ENCODE peak calls at places on chromosomes 6 and 20, in four cellular contexts. G is GM23248; H is effector CD4-positive, alpha-beta T cell; U is tibial nerve. V is an unnamed sample.
A peak's percentile ranks its signal among the peaks of the same experiment; 100 is the strongest.

GRCh38 chr20:13552061-13552460 is 86.7 kb downstream of the TASP1 start:
- DNase-seq in G (peak; percentile 54), H (no peak), U (no peak), V (no peak)

GRCh38 chr20:56630086-56630493 is 984 bp downstream of the TFAP2C start:
- DNase-seq in G (peak; percentile 96), H (no peak), U (no peak), V (no peak)

GRCh38 chr20:48371211-48371610 is 456.6 kb downstream of the PREX1 start:
- DNase-seq in G (no peak), H (no peak), U (no peak), V (no peak)

GRCh38 chr6:105838156-105838555 is 248.0 kb upstream of the PRDM1 start:
- DNase-seq in G (peak; percentile 38), H (no peak), U (no peak), V (no peak)

GRCh38 chr20:5088688-5089087 is 31.1 kb downstream of the PCNA start:
- DNase-seq in G (no peak), H (no peak), U (no peak), V (no peak)

GRCh38 chr6:29479560-29479959 is 8.2 kb downstream of the MAS1L start:
- DNase-seq in G (no peak), H (no peak), U (no peak), V (no peak)

GRCh38 chr6:139644821-139645220 is 270.4 kb upstream of the CITED2 start:
- DNase-seq in G (peak; percentile 29), H (no peak), U (no peak), V (no peak)

GRCh38 chr20:43938932-43939761 is 24.5 kb downstream of the TOX2 start:
- DNase-seq in G (peak; percentile 100), H (no peak), U (peak; percentile 21), V (no peak)

GRCh38 chr20:58630063-58630462 is 21.0 kb upstream of the STX16 start:
- DNase-seq in G (peak; percentile 82), H (no peak), U (no peak), V (no peak)

GRCh38 chr6:111791415-111791814 is 81.8 kb downstream of the FYN start:
- DNase-seq in G (peak; percentile 52), H (no peak), U (no peak), V (no peak)

GRCh38 chr6:169577236-169577635 is 124.6 kb downstream of the WDR27 start:
- DNase-seq in G (no peak), H (no peak), U (no peak), V (no peak)

GRCh38 chr20:53040678-53041674 is 68.8 kb downstream of the TSHZ2 start:
- DNase-seq in G (peak; percentile 69), H (no peak), U (no peak), V (no peak)

GRCh38 chr20:55437778-55438417 is 567.4 kb downstream of the CBLN4 start:
- DNase-seq in G (no peak), H (no peak), U (no peak), V (no peak)

GRCh38 chr20:63482021-63482587 is 9.6 kb upstream of the KCNQ2 start:
- DNase-seq in G (no peak), H (no peak), U (no peak), V (no peak)

GRCh38 chr6:135905604-135906300 is 54.3 kb downstream of the PDE7B start:
- DNase-seq in G (no peak), H (no peak), U (no peak), V (no peak)

GRCh38 chr6:97524846-97525245 is 241.8 kb upstream of the MMS22L start:
- DNase-seq in G (peak; percentile 0), H (no peak), U (no peak), V (no peak)

GRCh38 chr20:61220131-61220530 is 31.9 kb upstream of the CDH4 start:
- DNase-seq in G (no peak), H (no peak), U (no peak), V (no peak)

GRCh38 chr6:141117869-141118268 is 1014.9 kb upstream of the GJE1 start:
- DNase-seq in G (no peak), H (no peak), U (no peak), V (no peak)

GRCh38 chr6:26124550-26125014 is 37.4 kb downstream of the HFE start:
- DNase-seq in G (peak; percentile 30), H (no peak), U (no peak), V (peak; percentile 57)

GRCh38 chr6:138987299-138987642 is 782 bp downstream of the REPS1 start:
- DNase-seq in G (no peak), H (no peak), U (no peak), V (no peak)

GRCh38 chr6:131175559-131175958 is 40.3 kb downstream of the AKAP7 start:
- DNase-seq in G (peak; percentile 10), H (no peak), U (no peak), V (no peak)

GRCh38 chr6:17542243-17542642 is 57.9 kb upstream of the FAM8A1 start:
- DNase-seq in G (no peak), H (no peak), U (no peak), V (no peak)

GRCh38 chr20:18481596-18481995 is 14.4 kb downstream of the POLR3F start:
- DNase-seq in G (no peak), H (no peak), U (no peak), V (no peak)

GRCh38 chr6:163547287-163547686 is 132.8 kb downstream of the QKI start:
- DNase-seq in G (no peak), H (no peak), U (no peak), V (no peak)

GRCh38 chr20:19026901-19027644 is 185.4 kb upstream of the SLC24A3 start:
- DNase-seq in G (no peak), H (no peak), U (no peak), V (no peak)

GRCh38 chr20:3380228-3381070 is 27.0 kb downstream of the DNAAF9 start:
- DNase-seq in G (no peak), H (no peak), U (no peak), V (no peak)

GRCh38 chr6:41645007-41645618 is 6.8 kb downstream of the MDFI start:
- DNase-seq in G (no peak), H (no peak), U (no peak), V (no peak)

GRCh38 chr6:137188855-137189254 is 15.4 kb upstream of the IL22RA2 start:
- DNase-seq in G (no peak), H (no peak), U (no peak), V (no peak)

GRCh38 chr6:82739266-82739665 is 326.4 kb downstream of the UBE3D start:
- DNase-seq in G (no peak), H (no peak), U (no peak), V (no peak)

GRCh38 chr6:79964607-79965081 is 17.3 kb upstream of the ELOVL4 start:
- DNase-seq in G (no peak), H (no peak), U (no peak), V (no peak)

GRCh38 chr6:81708306-81708705 is 44.2 kb downstream of the TENT5A start:
- DNase-seq in G (no peak), H (no peak), U (no peak), V (no peak)

GRCh38 chr20:23069073-23069472 is 17.1 kb downstream of the CD93 start:
- DNase-seq in G (no peak), H (no peak), U (no peak), V (no peak)

GRCh38 chr6:41199427-41200246 is 1.3 kb downstream of the TREML2 start:
- DNase-seq in G (no peak), H (no peak), U (no peak), V (peak; percentile 34)

GRCh38 chr20:32772046-32772445 is 9.9 kb downstream of the DNMT3B start:
- DNase-seq in G (no peak), H (no peak), U (no peak), V (no peak)

GRCh38 chr6:135358251-135358821 is 139.2 kb downstream of the AHI1 start:
- DNase-seq in G (peak; percentile 96), H (no peak), U (no peak), V (no peak)

GRCh38 chr6:33710296-33711121 is 991 bp downstream of the UQCC2 start:
- DNase-seq in G (peak; percentile 20), H (no peak), U (no peak), V (no peak)

V was measured in CD8-positive, alpha-beta memory T cell.